ENCODE peak calls at places on chromosome 11, in eight cellular contexts. U is mammary epithelial cell, H is dorsolateral prefrontal cortex, N is colonic mucosa, I is prostate gland, R is cardiac fibroblast, S is GM23248, Y is astrocyte of the spinal cord. C is an unnamed sample.

GRCh38 chr11:1257916-1258315 is 35.0 kb downstream of the MUC5B start:
- DNase-seq in U (no peak), H (no peak), N (no peak), I (no peak), R (no peak), S (no peak), Y (no peak), C (no peak)

GRCh38 chr11:2089536-2090165 is 49.5 kb downstream of the IGF2 start:
- DNase-seq in U (peak), H (peak), N (no peak), I (no peak), R (peak), S (peak), Y (peak), C (no peak)

GRCh38 chr11:18452927-18453326 is 2.7 kb upstream of the LDHAL6A start:
- DNase-seq in U (peak), H (no peak), N (no peak), I (no peak), R (no peak), S (peak), Y (peak), C (no peak)

GRCh38 chr11:27317751-27318150 is 45.3 kb downstream of the CCDC34 start:
- DNase-seq in U (peak), H (no peak), N (no peak), I (no peak), R (peak), S (peak), Y (peak), C (no peak)

GRCh38 chr11:100105605-100106358 is 581.3 kb upstream of the ARHGAP42 start:
- DNase-seq in U (no peak), H (no peak), N (no peak), I (no peak), R (no peak), S (no peak), Y (no peak), C (no peak)

GRCh38 chr11:11407065-11407737 is 54.2 kb upstream of the CSNK2A3 start:
- DNase-seq in U (no peak), H (no peak), N (no peak), I (no peak), R (no peak), S (no peak), Y (no peak), C (no peak)

GRCh38 chr11:100574894-100575769 is 112.0 kb upstream of the ARHGAP42 start:
- DNase-seq in U (peak), H (no peak), N (no peak), I (no peak), R (peak), S (peak), Y (peak), C (no peak)

GRCh38 chr11:8690374-8691342 is 8.1 kb downstream of the RPL27A start:
- DNase-seq in U (no peak), H (no peak), N (no peak), I (no peak), R (no peak), S (no peak), Y (no peak), C (no peak)

GRCh38 chr11:17571431-17572358 is 24.6 kb downstream of the OTOG start:
- DNase-seq in U (no peak), H (no peak), N (peak), I (no peak), R (no peak), S (no peak), Y (no peak), C (no peak)

GRCh38 chr11:85766801-85767200 is 44.1 kb downstream of the SYTL2 start:
- DNase-seq in U (no peak), H (no peak), N (no peak), I (no peak), R (no peak), S (peak), Y (no peak), C (no peak)

GRCh38 chr11:76620471-76620870 is 50.1 kb downstream of the LRRC32 start:
- DNase-seq in U (peak), H (no peak), N (no peak), I (no peak), R (peak), S (peak), Y (peak), C (no peak)

GRCh38 chr11:68436985-68437926 is 23.3 kb upstream of the PPP6R3 start:
- DNase-seq in U (peak), H (no peak), N (no peak), I (no peak), R (peak), S (peak), Y (peak), C (peak)

GRCh38 chr11:29786092-29786491 is 230.7 kb downstream of the KCNA4 start:
- DNase-seq in U (no peak), H (no peak), N (no peak), I (no peak), R (peak), S (peak), Y (no peak), C (no peak)

GRCh38 chr11:1829039-1829820 is 5.6 kb upstream of the SYT8 start:
- DNase-seq in U (peak), H (no peak), N (no peak), I (peak), R (peak), S (peak), Y (peak), C (peak)

GRCh38 chr11:47714554-47715081 is 551 bp downstream of the AGBL2 start:
- DNase-seq in U (peak), H (no peak), N (peak), I (no peak), R (peak), S (peak), Y (peak), C (peak)

GRCh38 chr11:34214961-34215805 is 109.8 kb downstream of the NAT10 start:
- DNase-seq in U (peak), H (no peak), N (no peak), I (no peak), R (no peak), S (peak), Y (peak), C (peak)

GRCh38 chr11:116696381-116696941 is 76.3 kb downstream of the BUD13 start:
- DNase-seq in U (no peak), H (no peak), N (peak), I (no peak), R (peak), S (peak), Y (peak), C (no peak)

GRCh38 chr11:125433454-125434121 is 62.5 kb downstream of the FEZ1 start:
- DNase-seq in U (peak), H (peak), N (no peak), I (no peak), R (peak), S (peak), Y (peak), C (peak)

GRCh38 chr11:287821-288327 is 1.1 kb upstream of the PGGHG start:
- DNase-seq in U (no peak), H (no peak), N (no peak), I (no peak), R (no peak), S (no peak), Y (no peak), C (no peak)

DNA sequence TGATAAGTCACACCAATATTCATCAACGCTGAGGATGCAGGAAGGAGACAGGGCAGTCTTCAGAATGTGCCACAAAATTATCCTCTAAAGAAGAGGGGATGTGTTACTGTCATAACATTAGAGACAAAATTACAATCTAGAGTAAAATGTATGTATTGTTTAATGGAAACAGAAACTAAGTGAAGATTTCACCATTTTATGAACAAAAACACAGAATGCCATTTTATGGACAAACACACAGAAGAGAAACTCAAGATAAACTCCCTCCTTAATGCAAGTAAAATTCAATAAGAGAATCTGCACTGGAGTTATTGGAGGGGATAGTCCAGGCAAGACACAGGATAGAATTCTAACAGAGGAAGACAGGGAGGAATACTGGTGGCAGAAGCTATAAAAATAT is 62.8 kb downstream of the LARGE2 start:
- DNase-seq in U (no peak), H (no peak), N (no peak), I (no peak), R (no peak), S (no peak), Y (no peak), C (no peak)
- H3K4me3 ChIP-seq in U (no peak), H (no peak), N (no peak), I (no peak), R (no peak), S (no peak), Y (no peak), C (no peak)

GRCh38 chr11:60953781-60954180 is 1.8 kb upstream of the SLC15A3 start:
- DNase-seq in U (no peak), H (no peak), N (no peak), I (no peak), R (no peak), S (peak), Y (no peak), C (no peak)

GRCh38 chr11:60951611-60951908 is 416 bp downstream of the SLC15A3 start:
- DNase-seq in U (no peak), H (no peak), N (no peak), I (no peak), R (no peak), S (no peak), Y (no peak), C (no peak)

GRCh38 chr11:60951909-60952741 is at the start of gene SLC15A3:
- DNase-seq in U (no peak), H (no peak), N (peak), I (no peak), R (peak), S (peak), Y (no peak), C (no peak)

GRCh38 chr11:60954421-60954820 is 2.4 kb upstream of the SLC15A3 start:
- DNase-seq in U (no peak), H (no peak), N (no peak), I (no peak), R (no peak), S (no peak), Y (no peak), C (no peak)

DNA sequence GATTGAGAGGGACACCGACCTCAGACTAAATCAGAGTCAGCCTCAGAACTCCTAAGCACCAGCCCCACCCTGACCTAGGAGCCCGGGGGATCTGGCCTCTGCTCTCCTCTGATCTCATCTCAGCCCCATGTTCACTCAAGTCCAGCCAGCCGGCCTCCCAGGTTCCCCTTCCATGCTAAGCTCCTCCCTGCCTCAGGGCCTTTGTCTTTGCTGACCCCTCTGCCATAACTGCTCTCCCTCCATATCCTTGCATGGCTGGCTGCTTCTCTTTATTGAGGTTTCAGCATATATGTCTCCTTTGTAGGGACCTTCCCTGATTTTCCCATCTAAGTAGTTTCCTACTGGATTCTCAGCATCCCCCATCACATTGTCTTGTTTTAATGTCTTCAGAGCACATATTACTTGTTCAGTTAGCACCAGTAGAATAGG is 780 bp upstream of the SLC15A3 start:
- DNase-seq in U (no peak), H (no peak), N (no peak), I (no peak), R (no peak), S (no peak), Y (no peak), C (no peak)
- H3K4me3 ChIP-seq in U (no peak), H (peak), N (peak), I (peak), R (no peak), S (peak), Y (no peak), C (no peak)

DNA sequence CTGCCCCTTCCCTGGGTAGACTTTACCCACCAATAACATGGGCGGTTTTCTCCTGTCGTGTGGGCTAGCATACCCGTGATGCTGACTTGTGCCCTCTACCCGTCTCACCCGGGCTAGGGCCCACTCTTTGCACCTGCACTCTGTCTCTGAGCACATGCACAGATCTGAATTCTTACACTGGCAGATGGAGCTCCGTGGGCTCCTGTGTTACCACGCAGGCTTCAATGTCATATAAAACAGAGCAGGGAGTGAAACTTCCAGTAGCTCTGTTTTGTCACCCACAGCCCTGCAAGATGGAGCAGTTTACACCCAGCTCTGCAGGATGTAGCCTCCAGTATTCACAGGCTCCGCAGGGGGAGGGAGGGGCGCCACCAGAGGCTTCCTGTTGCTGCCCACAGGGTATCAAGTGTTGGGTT is 1.7 kb downstream of the DGKZ start:
- DNase-seq in U (no peak), H (no peak), N (no peak), I (no peak), R (no peak), S (no peak), Y (no peak), C (no peak)
- H3K4me3 ChIP-seq in U (peak), H (peak), N (peak), I (no peak), R (no peak), S (peak), Y (no peak), C (no peak)

DNA sequence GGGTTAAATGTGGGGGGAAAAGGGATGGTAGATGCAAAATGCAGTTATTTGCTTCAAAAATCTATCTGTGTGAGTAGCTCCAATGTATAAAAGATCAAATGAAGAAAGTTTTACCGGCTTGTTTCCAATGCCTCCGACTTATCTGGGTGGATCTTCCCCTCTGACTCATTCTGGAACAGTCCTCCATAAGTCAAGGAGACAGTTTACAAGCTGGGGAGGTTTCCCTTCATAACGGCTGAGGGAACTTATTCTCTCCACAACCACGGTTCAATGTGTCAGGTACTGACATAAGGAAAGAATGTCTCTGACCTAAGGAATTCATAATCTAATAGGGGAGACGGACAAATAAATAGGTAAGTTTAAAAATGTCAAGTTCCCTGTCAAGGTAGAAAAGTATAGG is 49.7 kb upstream of the BIRC3 start:
- DNase-seq in U (peak), H (no peak), N (peak), I (peak), R (no peak), S (peak), Y (peak), C (peak)
- H3K4me3 ChIP-seq in U (peak), H (no peak), N (peak), I (peak), R (no peak), S (peak), Y (no peak), C (peak)

GRCh38 chr11:61160487-61161189 is 588 bp downstream of the VPS37C start:
- DNase-seq in U (no peak), H (peak), N (no peak), I (no peak), R (no peak), S (peak), Y (no peak), C (no peak)
- H3K4me3 ChIP-seq in U (peak), H (peak), N (peak), I (peak), R (peak), S (peak), Y (peak), C (peak)

GRCh38 chr11:67374571-67375276 is 1.3 kb upstream of the CLCF1 start:
- DNase-seq in U (peak), H (no peak), N (no peak), I (no peak), R (no peak), S (peak), Y (no peak), C (peak)
- H3K4me3 ChIP-seq in U (peak), H (no peak), N (peak), I (peak), R (peak), S (peak), Y (no peak), C (peak)

DNA sequence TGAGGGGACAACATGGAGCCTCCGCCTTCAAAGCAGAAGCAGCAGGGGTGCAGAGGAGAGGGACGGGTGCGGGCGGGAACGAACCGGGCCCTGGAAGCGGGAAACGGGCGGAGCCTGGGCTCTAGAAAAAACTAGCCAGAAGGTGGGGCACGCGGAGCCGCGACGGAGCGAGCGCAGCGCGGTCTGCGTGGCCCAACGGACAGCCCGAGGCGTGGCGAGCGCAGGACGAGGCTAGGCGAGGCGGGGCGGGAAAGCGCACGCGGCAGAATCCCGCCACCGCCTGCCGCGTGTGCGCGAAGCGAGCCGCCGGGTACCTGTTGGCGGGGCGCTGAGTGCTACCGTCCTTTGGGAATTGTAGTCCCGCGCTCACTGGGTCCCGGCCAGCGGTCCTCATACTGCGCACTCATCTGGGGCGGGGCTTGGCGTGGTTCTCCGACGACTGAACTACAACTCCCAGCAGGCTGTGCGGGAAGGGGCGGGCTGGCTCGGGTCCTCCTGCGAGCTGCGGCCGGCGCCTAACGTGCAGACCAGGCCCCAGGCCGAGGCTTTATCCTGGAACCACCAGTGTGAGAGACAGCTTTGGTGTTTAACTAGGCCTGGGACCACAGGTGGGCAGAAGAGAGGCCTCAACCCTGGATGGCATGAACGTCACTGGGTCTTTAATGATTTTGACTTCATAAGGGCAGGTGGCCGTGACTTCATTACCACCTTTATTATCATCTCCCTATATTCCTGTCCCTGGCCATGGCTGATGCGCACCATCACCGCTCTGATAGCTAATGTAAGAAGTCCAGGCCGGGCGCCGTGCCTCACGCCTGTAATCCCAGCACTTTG is at the start of gene ATL3:
- DNase-seq in U (peak), H (peak), N (peak), I (peak), R (peak), S (peak), Y (peak), C (peak)
- H3K4me3 ChIP-seq in U (peak), H (peak), N (peak), I (peak), R (peak), S (peak), Y (peak), C (peak)

DNA sequence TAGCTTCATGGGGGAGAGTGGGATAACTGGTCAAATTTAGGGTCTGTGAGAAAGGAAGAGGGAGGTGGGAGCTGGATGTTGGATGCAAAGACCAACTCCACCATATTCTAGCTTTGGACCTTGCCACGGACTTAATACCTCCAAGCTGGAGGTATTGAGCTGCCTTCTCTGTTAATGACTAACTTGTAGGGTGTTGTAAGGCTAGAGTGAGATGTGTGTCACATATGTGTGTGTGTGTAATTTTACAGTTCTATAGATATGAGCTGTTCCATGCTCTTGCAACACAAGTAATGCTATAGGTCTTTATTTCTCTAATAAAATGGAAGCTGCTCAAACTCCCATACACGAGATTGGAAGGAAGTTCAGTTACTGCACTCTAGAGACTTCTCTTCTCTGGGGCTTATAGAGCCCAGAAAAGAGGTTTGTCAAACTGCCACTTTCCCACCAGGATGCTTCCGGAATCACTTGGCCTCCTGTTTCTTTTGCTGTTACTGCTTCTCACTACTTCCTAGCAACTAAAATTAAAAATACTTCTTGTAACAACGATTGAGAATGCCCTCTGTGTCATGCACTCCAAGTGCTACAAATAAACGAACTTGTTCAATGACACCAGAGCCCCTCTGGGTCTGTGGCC is 16.0 kb upstream of the FJX1 start:
- DNase-seq in U (no peak), H (no peak), N (no peak), I (no peak), R (no peak), S (no peak), Y (peak), C (no peak)
- H3K4me3 ChIP-seq in U (no peak), H (no peak), N (no peak), I (no peak), R (no peak), S (no peak), Y (no peak), C (no peak)

GRCh38 chr11:62923634-62924411 is 2.7 kb upstream of the CHRM1 start:
- DNase-seq in U (no peak), H (peak), N (no peak), I (peak), R (no peak), S (peak), Y (no peak), C (peak)

GRCh38 chr11:62925745-62926668 is 4.8 kb upstream of the CHRM1 start:
- DNase-seq in U (no peak), H (no peak), N (no peak), I (no peak), R (no peak), S (no peak), Y (no peak), C (no peak)

GRCh38 chr11:62922653-62923371 is 1.6 kb upstream of the CHRM1 start:
- DNase-seq in U (no peak), H (peak), N (no peak), I (no peak), R (no peak), S (peak), Y (no peak), C (no peak)

GRCh38 chr11:62926669-62927455 is 5.7 kb upstream of the CHRM1 start:
- DNase-seq in U (no peak), H (no peak), N (no peak), I (no peak), R (no peak), S (no peak), Y (no peak), C (no peak)

DNA sequence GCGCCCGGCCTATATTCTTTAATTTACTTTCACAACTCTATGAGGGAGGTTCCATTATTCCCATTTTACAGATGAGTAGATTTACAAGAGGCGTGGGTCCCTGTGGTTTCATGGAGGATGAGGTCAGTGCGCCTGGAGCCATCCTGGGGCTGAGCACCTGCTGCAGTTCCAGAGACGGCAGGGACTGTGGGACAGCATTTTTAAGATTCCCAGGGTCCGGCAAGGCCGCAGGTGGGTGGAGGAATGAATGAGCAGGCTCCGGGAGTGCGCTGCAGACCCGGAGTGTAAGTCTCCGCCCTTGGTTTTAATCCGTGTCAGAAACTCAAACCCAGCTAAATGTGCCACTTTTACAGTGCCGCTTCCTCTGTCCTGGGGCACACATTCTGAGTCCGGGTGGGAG is 4.1 kb upstream of the CHRM1 start:
- DNase-seq in U (no peak), H (no peak), N (no peak), I (no peak), R (no peak), S (no peak), Y (no peak), C (peak)
- H3K4me3 ChIP-seq in U (no peak), H (no peak), N (no peak), I (no peak), R (no peak), S (no peak), Y (no peak), C (no peak)